ENCODE peak calls at places on chromosome 16, in four cellular contexts. L is mucosa of gallbladder, P is OCI-LY7, F is hippocampal formation. O is an unnamed sample.

GRCh38 chr16:66851166-66851964 is 7.2 kb downstream of the CA7 start:
- DNase-seq in L (no peak), P (no peak), F (no peak), O (no peak)

GRCh38 chr16:67652578-67653130 is 7.4 kb downstream of the ACD start:
- DNase-seq in L (no peak), P (no peak), F (no peak), O (no peak)

GRCh38 chr16:88840589-88841215 is 16.0 kb downstream of the GALNS start:
- DNase-seq in L (no peak), P (no peak), F (no peak), O (no peak)

GRCh38 chr16:1825864-1826690 is 548 bp downstream of the HAGH start:
- DNase-seq in L (peak; percentile 36), P (peak; percentile 49), F (no peak), O (peak; percentile 45)

GRCh38 chr16:73713301-73713700 is 583.3 kb upstream of the PSMD7 start:
- DNase-seq in L (peak; percentile 27), P (no peak), F (peak; percentile 96), O (no peak)

GRCh38 chr16:49701867-49702494 is 153.9 kb downstream of the ZNF423 start:
- DNase-seq in L (peak; percentile 38), P (no peak), F (no peak), O (no peak)

GRCh38 chr16:50941651-50942050 is 199.8 kb downstream of the CYLD start:
- DNase-seq in L (no peak), P (no peak), F (no peak), O (no peak)

GRCh38 chr16:4200781-4201137 is 41.1 kb downstream of the SRL start:
- DNase-seq in L (no peak), P (no peak), F (no peak), O (no peak)

GRCh38 chr16:86120201-86120981 is 221.4 kb downstream of the IRF8 start:
- DNase-seq in L (no peak), P (no peak), F (no peak), O (no peak)

GRCh38 chr16:67277999-67278772 is 1.1 kb upstream of the PLEKHG4 start:
- DNase-seq in L (no peak), P (no peak), F (no peak), O (no peak)

GRCh38 chr16:70594569-70594968 is 51.8 kb upstream of the IL34 start:
- DNase-seq in L (peak; percentile 53), P (no peak), F (no peak), O (no peak)

GRCh38 chr16:4506450-4506849 is 30.3 kb downstream of the HMOX2 start:
- DNase-seq in L (peak; percentile 73), P (peak; percentile 83), F (peak; percentile 81), O (peak; percentile 67)

GRCh38 chr16:77403732-77404131 is 31.1 kb downstream of the ADAMTS18 start:
- DNase-seq in L (no peak), P (no peak), F (no peak), O (no peak)

GRCh38 chr16:8522757-8523156 is 67.6 kb downstream of the TMEM114 start:
- DNase-seq in L (no peak), P (no peak), F (no peak), O (no peak)

GRCh38 chr16:12907670-12908233 is 6.4 kb downstream of the SHISA9 start:
- DNase-seq in L (no peak), P (peak; percentile 31), F (no peak), O (no peak)

GRCh38 chr16:54287018-54287757 is 601 bp upstream of the IRX3 start:
- DNase-seq in L (no peak), P (no peak), F (no peak), O (no peak)

GRCh38 chr16:3170440-3171180 is 17.4 kb upstream of the OR1F1 start:
- DNase-seq in L (no peak), P (no peak), F (no peak), O (no peak)

GRCh38 chr16:30813821-30814189 is 26.8 kb upstream of the ZNF629 start:
- DNase-seq in L (no peak), P (no peak), F (no peak), O (peak; percentile 38)

GRCh38 chr16:58280146-58280845 is 14.5 kb downstream of the PRSS54 start:
- DNase-seq in L (no peak), P (no peak), F (no peak), O (no peak)

O was measured in MV-4-11.